ENCODE peak calls at places on chromosomes 3 and 15, in four cellular contexts. R, J, T and D are unnamed samples.
A peak's percentile ranks its signal among the peaks of the same experiment; 100 is the strongest.

GRCh38 chr3:46670000-46670890 is 23.2 kb downstream of the ALS2CL start:
- DNase-seq in R (peak; percentile 12), J (peak; percentile 9), T (peak; percentile 6), D (peak; percentile 19)

GRCh38 chr15:29924750-29925149 is 102.5 kb upstream of the TJP1 start:
- DNase-seq in R (peak; percentile 20), J (peak; percentile 47), T (no peak), D (peak; percentile 51)

GRCh38 chr3:9688961-9689360 is 14.7 kb upstream of the CPNE9 start:
- DNase-seq in R (no peak), J (no peak), T (no peak), D (no peak)

GRCh38 chr3:127970966-127971592 is 56.0 kb downstream of the KBTBD12 start:
- DNase-seq in R (no peak), J (no peak), T (no peak), D (no peak)

GRCh38 chr3:12046406-12046805 is 42.2 kb downstream of the SYN2 start:
- DNase-seq in R (no peak), J (no peak), T (no peak), D (no peak)

GRCh38 chr15:31300981-31301686 is 25.5 kb upstream of the KLF13 start:
- DNase-seq in R (no peak), J (no peak), T (no peak), D (no peak)

GRCh38 chr3:44825264-44825925 is 36.3 kb upstream of the TMEM42 start:
- DNase-seq in R (no peak), J (no peak), T (no peak), D (no peak)

GRCh38 chr3:132521921-132522320 is 75.1 kb upstream of the ACKR4 start:
- DNase-seq in R (no peak), J (no peak), T (no peak), D (no peak)

GRCh38 chr3:30607032-30607833 is 832 bp downstream of the TGFBR2 start:
- DNase-seq in R (peak; percentile 82), J (peak; percentile 88), T (peak; percentile 76), D (peak; percentile 81)

GRCh38 chr15:80609512-80609946 is 85.6 kb upstream of the ABHD17C start:
- DNase-seq in R (no peak), J (no peak), T (no peak), D (no peak)

GRCh38 chr3:47096955-47097354 is 67.0 kb downstream of the SETD2 start:
- DNase-seq in R (no peak), J (no peak), T (no peak), D (no peak)

GRCh38 chr15:36832792-36833191 is 253.4 kb downstream of the CDIN1 start:
- DNase-seq in R (no peak), J (no peak), T (no peak), D (no peak)

GRCh38 chr15:62835351-62835750 is 207.2 kb upstream of the TPM1 start:
- DNase-seq in R (peak; percentile 46), J (no peak), T (no peak), D (peak; percentile 52)

GRCh38 chr3:111338059-111338698 is 203.8 kb upstream of the CD96 start:
- DNase-seq in R (no peak), J (no peak), T (no peak), D (peak; percentile 15)

GRCh38 chr15:58676766-58677165 is 72.7 kb downstream of the ADAM10 start:
- DNase-seq in R (no peak), J (no peak), T (no peak), D (no peak)

GRCh38 chr3:128021768-128022372 is 30.4 kb upstream of the SEC61A1 start:
- DNase-seq in R (no peak), J (no peak), T (peak; percentile 15), D (no peak)

GRCh38 chr3:4948395-4948794 is 30.8 kb upstream of the BHLHE40 start:
- DNase-seq in R (no peak), J (no peak), T (no peak), D (no peak)

GRCh38 chr15:99565031-99565280 is 828 bp upstream of the MEF2A start:
- DNase-seq in R (no peak), J (no peak), T (no peak), D (no peak)

GRCh38 chr15:62457100-62457499 is 292.0 kb upstream of the C2CD4B start:
- DNase-seq in R (no peak), J (no peak), T (no peak), D (no peak)

GRCh38 chr3:52892625-52893311 is 4.6 kb downstream of the STIMATE start:
- DNase-seq in R (no peak), J (no peak), T (no peak), D (peak; percentile 42)

GRCh38 chr3:197683191-197683590 is 53.5 kb downstream of the RUBCN start:
- DNase-seq in R (no peak), J (no peak), T (no peak), D (no peak)

GRCh38 chr3:7682822-7683229 is 818.8 kb upstream of the LMCD1 start:
- DNase-seq in R (peak; percentile 41), J (peak; percentile 52), T (no peak), D (peak; percentile 52)

GRCh38 chr3:71109977-71110285 is 473.6 kb downstream of the FOXP1 start:
- DNase-seq in R (no peak), J (no peak), T (no peak), D (no peak)

GRCh38 chr3:189824629-189825312 is 193.6 kb downstream of the TP63 start:
- DNase-seq in R (no peak), J (no peak), T (peak; percentile 17), D (no peak)

GRCh38 chr3:171026584-171027293 is at the start of gene SLC2A2:
- DNase-seq in R (no peak), J (no peak), T (no peak), D (no peak)

GRCh38 chr15:74396146-74396438 is 28.6 kb upstream of the CYP11A1 start:
- DNase-seq in R (no peak), J (no peak), T (no peak), D (no peak)
- H3K4me1 ChIP-seq in R (peaks cover 5% of the 10 kb centered on the region), J (peaks cover 15% of the 10 kb centered on the region), T (no peaks in the 10 kb centered on the region), D (no peaks in the 10 kb centered on the region)

GRCh38 chr15:38130200-38130567 is 122.5 kb upstream of the SPRED1 start:
- DNase-seq in R (no peak), J (no peak), T (no peak), D (no peak)
- H3K4me3 ChIP-seq in R (peak overlapping the region; percentile 48), J (peak overlapping the region; percentile 22), T (peak overlapping the region; percentile 1), D (peak overlapping the region; percentile 26)

GRCh38 chr15:39282663-39283208 is 298.1 kb upstream of the THBS1 start:
- DNase-seq in R (no peak), J (no peak), T (no peak), D (peak; percentile 24)

GRCh38 chr15:39286706-39287105 is 294.2 kb upstream of the THBS1 start:
- DNase-seq in R (no peak), J (no peak), T (no peak), D (no peak)

GRCh38 chr15:39285663-39286062 is 295.2 kb upstream of the THBS1 start:
- DNase-seq in R (no peak), J (no peak), T (no peak), D (no peak)

GRCh38 chr15:39283531-39283930 is 297.3 kb upstream of the THBS1 start:
- DNase-seq in R (no peak), J (no peak), T (no peak), D (no peak)

GRCh38 chr15:39285066-39285465 is 295.8 kb upstream of the THBS1 start:
- DNase-seq in R (no peak), J (no peak), T (no peak), D (no peak)
- H3K27ac ChIP-seq in R (no peak overlapping the region), J (no peak overlapping the region), T (no peak overlapping the region), D (no peak overlapping the region)

DNA sequence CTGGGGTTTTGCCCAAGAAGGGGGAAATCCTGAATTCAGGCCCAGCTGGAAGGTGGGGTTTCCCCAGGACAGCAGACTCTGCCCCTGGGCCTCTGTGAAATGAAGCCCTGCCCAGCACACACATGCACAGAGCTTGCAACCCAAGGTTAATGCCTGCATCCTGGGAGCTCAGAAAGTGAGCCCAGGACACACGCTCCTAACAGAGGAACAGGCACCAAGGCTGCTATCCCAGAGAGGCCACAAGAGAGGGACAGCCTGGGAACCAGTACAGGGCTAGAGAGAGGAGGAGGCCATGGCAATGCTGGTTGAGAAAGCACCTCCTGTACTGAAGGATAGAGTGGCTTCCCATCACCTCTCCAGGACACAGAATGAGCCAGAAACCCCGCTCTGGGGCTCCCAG is 16.1 kb downstream of the SEMA5B start:
- DNase-seq in R (no peak), J (no peak), T (no peak), D (no peak)
- H3K4me1 ChIP-seq in R (peaks cover 11% of the 10 kb centered on the region), J (no peaks in the 10 kb centered on the region), T (no peaks in the 10 kb centered on the region), D (no peaks in the 10 kb centered on the region)

GRCh38 chr3:119044593-119044992 is 9.9 kb upstream of the IGSF11 start:
- DNase-seq in R (no peak), J (no peak), T (no peak), D (no peak)
- H3K4me3 ChIP-seq in R (no peak overlapping the region), J (no peak overlapping the region), T (no peak overlapping the region), D (no peak overlapping the region)

DNA sequence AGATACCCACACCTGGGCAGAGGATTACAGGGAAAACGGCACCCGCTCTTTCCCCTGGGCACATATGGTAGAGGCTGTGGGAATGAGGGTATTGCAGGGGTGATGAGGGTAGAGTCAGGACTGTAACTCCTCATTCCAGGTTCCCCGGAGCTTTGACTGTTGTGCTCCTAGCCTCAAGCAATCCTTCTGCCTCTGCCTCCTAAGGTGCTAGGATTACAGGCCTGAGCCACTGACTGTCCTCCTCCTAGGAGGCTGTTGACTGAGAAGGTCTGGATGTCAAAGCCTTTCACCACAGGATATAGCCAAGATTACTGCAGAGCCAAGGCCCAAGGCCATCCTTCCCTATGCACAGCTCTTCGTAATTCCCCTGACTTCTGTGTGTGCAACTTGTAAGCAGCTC is 1.1 kb upstream of the MPI start:
- DNase-seq in R (no peak), J (no peak), T (no peak), D (no peak)
- H3K27ac ChIP-seq in R (peak overlapping the region; percentile 93), J (no peak overlapping the region), T (no peak overlapping the region), D (peak overlapping the region; percentile 4)

DNA sequence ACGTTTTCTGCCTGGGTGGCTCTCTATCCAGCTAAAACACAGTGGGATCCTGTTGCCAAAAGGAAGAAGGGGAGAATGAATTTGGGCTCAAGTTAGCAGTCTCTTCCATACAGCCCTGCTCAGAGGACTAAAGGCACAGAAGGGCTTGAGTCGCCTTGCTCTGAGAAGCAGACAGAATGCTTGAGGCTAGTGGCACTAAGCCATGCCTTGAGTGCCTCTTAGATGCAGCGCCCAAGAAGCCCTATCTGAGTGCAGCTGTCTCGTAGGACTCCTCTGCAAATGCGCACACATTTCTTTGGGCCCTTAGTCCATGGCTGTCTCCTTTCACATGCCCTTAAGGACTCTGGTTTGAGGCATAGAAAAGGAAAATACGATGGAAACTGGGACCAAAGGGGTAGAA is 211.3 kb upstream of the CHRM5 start:
- DNase-seq in R (no peak), J (peak; percentile 49), T (no peak), D (no peak)
- H3K4me1 ChIP-seq in R (no peaks in the 10 kb centered on the region), J (no peaks in the 10 kb centered on the region), T (no peaks in the 10 kb centered on the region), D (no peaks in the 10 kb centered on the region)

GRCh38 chr15:92818658-92819311 is 81.3 kb upstream of the CHD2 start:
- DNase-seq in R (no peak), J (no peak), T (no peak), D (no peak)
- H3K4me3 ChIP-seq in R (peak overlapping the region; percentile 59), J (no peak overlapping the region), T (peak overlapping the region; percentile 6), D (peak overlapping the region; percentile 65)

GRCh38 chr3:106425021-106425420 is 556.2 kb upstream of the CBLB start:
- DNase-seq in R (no peak), J (no peak), T (no peak), D (no peak)
- H3K27ac ChIP-seq in R (no peak overlapping the region), J (no peak overlapping the region), T (no peak overlapping the region), D (no peak overlapping the region)